ENCODE peak calls at places on chromosomes 2 and 18, in five cellular contexts. F, W, S, A and U are unnamed samples. For H3K36me3, the result is how much of the 10 kb centered on the place peaks cover.

GRCh38 chr2:181785677-181786344 is 105.5 kb upstream of the NEUROD1 start:
- DNase-seq in F (peak), W (no peak), S (no peak), A (no peak), U (peak)

GRCh38 chr18:50104421-50104820 is 90.5 kb downstream of the MYO5B start:
- DNase-seq in F (no peak), W (no peak), S (no peak), A (no peak), U (no peak)

GRCh38 chr2:6353669-6354068 is 512.0 kb downstream of the CMPK2 start:
- DNase-seq in F (no peak), W (no peak), S (no peak), A (no peak), U (no peak)

GRCh38 chr2:230441188-230441897 is 25.3 kb downstream of the SP100 start:
- DNase-seq in F (no peak), W (no peak), S (no peak), A (no peak), U (no peak)

GRCh38 chr2:11753886-11754704 is 7.7 kb downstream of the LPIN1 start:
- DNase-seq in F (no peak), W (peak), S (no peak), A (no peak), U (no peak)

GRCh38 chr18:48238636-48239035 is 170.5 kb downstream of the ZBTB7C start:
- DNase-seq in F (no peak), W (no peak), S (no peak), A (no peak), U (no peak)

GRCh38 chr18:38174594-38174993 is 609.0 kb upstream of the CELF4 start:
- DNase-seq in F (no peak), W (no peak), S (no peak), A (no peak), U (no peak)

GRCh38 chr2:106192752-106193490 is 1.2 kb downstream of the UXS1 start:
- DNase-seq in F (peak), W (peak), S (peak), A (no peak), U (peak)

GRCh38 chr2:168573128-168573903 is 117.2 kb downstream of the CERS6 start:
- DNase-seq in F (no peak), W (no peak), S (no peak), A (no peak), U (no peak)

GRCh38 chr18:67766930-67767329 is 250.4 kb upstream of the DSEL start:
- DNase-seq in F (no peak), W (no peak), S (no peak), A (no peak), U (peak)

GRCh38 chr2:222299926-222300724 is 1.3 kb upstream of the PAX3 start:
- DNase-seq in F (no peak), W (peak), S (peak), A (no peak), U (no peak)
- H3K4me3 ChIP-seq in F (no peak), W (no peak), S (peak), A (no peak), U (no peak)

GRCh38 chr2:112583497-112584133 is 794 bp upstream of the CHCHD5 start:
- DNase-seq in F (peak), W (no peak), S (peak), A (no peak), U (no peak)
- TF ChIP-seq CTCF in F (peak), W (no peak), S (no peak), A (no peak), U (no peak)

GRCh38 chr18:9934274-9934673 is 20.5 kb downstream of the VAPA start:
- DNase-seq in F (no peak), W (no peak), S (no peak), A (no peak), U (no peak)
- H3K36me3 ChIP-seq in F (under half), W (half or more), S (under half), A (under half), U (under half)

DNA sequence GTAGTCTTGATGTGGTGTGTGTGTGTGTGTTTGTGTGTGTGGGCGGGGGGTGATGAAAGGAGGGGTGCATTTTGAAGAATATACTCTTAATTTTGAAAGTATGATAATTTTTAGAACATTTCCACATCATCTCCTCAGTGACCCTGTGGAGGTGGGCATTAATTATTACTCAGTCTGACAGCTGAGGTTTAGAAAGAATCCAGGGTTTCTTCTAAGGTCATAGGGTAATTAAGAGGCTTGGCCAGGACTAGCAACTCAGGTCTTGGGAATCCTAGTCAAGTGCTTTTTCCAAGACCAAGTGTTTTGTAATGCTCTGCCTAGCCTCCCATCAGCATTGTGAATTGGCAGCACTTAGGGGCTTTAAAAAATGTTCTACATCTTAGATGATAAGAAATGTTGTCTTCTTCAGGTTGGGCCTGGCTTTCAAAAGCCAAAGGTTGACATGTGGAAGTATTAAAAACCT is 100.6 kb downstream of the SPTBN1 start:
- DNase-seq in F (no peak), W (no peak), S (no peak), A (no peak), U (no peak)
- H3K4me3 ChIP-seq in F (no peak), W (peak), S (peak), A (no peak), U (no peak)

GRCh38 chr2:174246944-174247381 is 1.4 kb downstream of the OLA1 start:
- DNase-seq in F (no peak), W (peak), S (no peak), A (no peak), U (no peak)

GRCh38 chr2:174248187-174248997 is at the start of gene OLA1:
- DNase-seq in F (peak), W (peak), S (peak), A (peak), U (peak)

GRCh38 chr2:174245065-174245464 is 3.3 kb downstream of the OLA1 start:
- DNase-seq in F (no peak), W (no peak), S (no peak), A (no peak), U (no peak)

GRCh38 chr2:174247474-174248186 is 702 bp downstream of the OLA1 start:
- DNase-seq in F (no peak), W (no peak), S (no peak), A (peak), U (no peak)

GRCh38 chr2:174248998-174249592 is 763 bp upstream of the OLA1 start:
- DNase-seq in F (no peak), W (no peak), S (no peak), A (no peak), U (no peak)
- TF ChIP-seq CTCF in F (no peak), W (no peak), S (no peak), A (no peak), U (no peak)

GRCh38 chr2:204754898-204755297 is 209.6 kb downstream of the PARD3B start:
- DNase-seq in F (no peak), W (no peak), S (no peak), A (no peak), U (no peak)
- H3K36me3 ChIP-seq in F (under half), W (under half), S (under half), A (under half), U (under half)

DNA sequence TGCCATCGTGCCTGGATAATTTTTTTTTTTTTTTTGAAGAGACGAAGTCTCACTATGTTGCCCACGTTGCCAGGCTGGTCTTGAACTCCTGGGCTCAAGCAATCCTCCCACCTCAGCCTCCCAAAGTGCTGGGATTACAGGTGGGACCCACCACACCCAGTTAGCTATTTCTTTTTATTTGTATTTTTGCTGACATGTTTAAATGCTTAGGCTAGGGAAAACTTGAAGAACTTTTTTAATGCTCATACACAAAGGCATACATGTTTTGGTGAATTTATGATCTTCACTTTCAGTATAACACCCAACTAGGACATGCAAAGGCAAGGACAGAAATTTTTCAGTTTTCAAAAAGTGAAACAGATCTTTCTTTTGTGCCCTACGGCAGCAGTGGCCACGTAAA is 9.9 kb downstream of the L3MBTL4 start:
- DNase-seq in F (no peak), W (no peak), S (no peak), A (no peak), U (no peak)
- H3K4me3 ChIP-seq in F (no peak), W (no peak), S (no peak), A (no peak), U (no peak)

DNA sequence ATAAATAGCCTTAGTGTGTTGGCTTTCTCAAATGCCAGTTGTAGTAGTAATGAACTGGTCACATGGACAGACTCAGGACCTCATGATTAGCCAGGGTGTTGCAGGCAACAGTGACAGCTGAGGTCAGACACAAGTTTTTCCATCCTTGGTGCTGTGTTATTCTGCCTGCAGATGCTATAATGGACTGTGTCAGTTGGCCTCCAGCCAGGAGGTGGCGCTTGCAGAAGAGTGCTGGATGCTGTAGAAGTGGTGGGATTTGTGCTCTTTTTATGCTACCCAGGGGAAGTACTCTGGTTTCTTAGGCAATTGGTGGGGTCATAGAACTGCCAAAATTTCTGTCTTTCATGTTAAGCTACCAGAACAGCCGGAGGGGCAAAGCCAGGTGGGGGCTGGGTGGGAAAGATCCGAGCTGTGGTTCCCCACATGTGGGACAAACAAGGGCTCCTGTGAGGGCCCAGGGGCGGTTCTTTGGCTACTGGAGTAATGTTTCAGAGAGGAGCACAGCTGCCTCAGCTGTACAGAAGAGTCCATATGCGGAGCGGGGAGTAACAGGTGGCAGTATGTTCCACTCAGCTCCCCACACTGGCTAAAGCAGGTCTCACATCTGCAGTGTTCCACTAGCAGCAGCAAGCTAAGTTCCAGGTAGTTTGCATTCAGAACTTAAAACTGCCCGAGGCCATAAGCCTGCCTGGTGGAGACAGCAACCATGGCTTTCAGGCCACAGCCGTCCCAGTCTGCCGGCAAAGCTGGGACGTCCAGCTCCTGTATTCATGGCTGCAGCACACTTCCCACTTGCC is 104.4 kb downstream of the GULP1 start:
- DNase-seq in F (no peak), W (peak), S (no peak), A (no peak), U (no peak)
- TF ChIP-seq CTCF in F (no peak), W (peak), S (peak), A (no peak), U (no peak)

GRCh38 chr18:2680216-2680792 is 24.8 kb downstream of the SMCHD1 start:
- DNase-seq in F (no peak), W (no peak), S (no peak), A (no peak), U (no peak)
- H3K36me3 ChIP-seq in F (under half), W (half or more), S (under half), A (under half), U (under half)

DNA sequence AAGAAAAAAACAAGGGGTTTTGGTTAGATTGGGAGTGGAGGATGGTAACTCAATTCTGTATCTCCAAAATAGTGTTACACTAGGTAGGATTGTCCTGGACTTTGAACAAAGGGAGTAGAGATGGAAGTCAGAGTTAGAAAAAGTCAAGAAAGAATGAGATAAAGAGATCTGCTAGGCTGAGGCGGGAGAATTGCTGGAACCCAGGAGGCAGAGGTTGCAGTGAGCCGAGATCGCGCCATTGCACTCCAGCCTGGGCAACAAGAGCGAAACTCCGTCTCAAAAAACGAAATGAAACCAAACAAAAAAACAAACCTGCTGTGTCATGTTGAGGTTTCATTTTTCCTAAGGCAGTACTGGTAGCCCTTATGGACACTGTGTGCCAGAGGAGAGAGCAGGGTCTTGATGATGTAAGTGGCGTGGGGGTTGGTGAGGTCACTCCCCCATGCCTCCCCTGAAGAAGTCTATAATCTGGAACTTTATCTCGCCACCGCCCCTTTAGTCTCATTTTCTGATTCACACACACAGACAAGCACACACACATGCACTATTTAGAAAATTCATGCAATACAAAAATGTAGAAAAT is 10.5 kb downstream of the DRC1 start:
- DNase-seq in F (no peak), W (no peak), S (no peak), A (no peak), U (no peak)
- H3K4me3 ChIP-seq in F (no peak), W (no peak), S (no peak), A (no peak), U (no peak)